ENCODE peak calls at places on chromosomes 12 and 14, in seven cellular contexts. L, K, F, I, Z, R and B are unnamed samples.

GRCh38 chr12:30624009-30624408 is 71.7 kb downstream of the IPO8 start:
- DNase-seq in L (no peak), K (no peak), F (no peak), I (no peak), Z (no peak), R (no peak), B (no peak)

GRCh38 chr14:101187816-101188570 is 284.5 kb upstream of the RTL1 start:
- DNase-seq in L (no peak), K (no peak), F (no peak), I (peak; percentile 18), Z (no peak), R (no peak), B (no peak)

GRCh38 chr12:3442397-3442796 is 48.6 kb upstream of the PRMT8 start:
- DNase-seq in L (no peak), K (no peak), F (no peak), I (no peak), Z (no peak), R (no peak), B (no peak)

GRCh38 chr14:55965851-55966250 is 152.4 kb upstream of the PELI2 start:
- DNase-seq in L (no peak), K (no peak), F (no peak), I (no peak), Z (no peak), R (no peak), B (no peak)

GRCh38 chr12:51622564-51622963 is 31.5 kb downstream of the SCN8A start:
- DNase-seq in L (no peak), K (no peak), F (no peak), I (no peak), Z (no peak), R (peak; percentile 80), B (no peak)

GRCh38 chr12:21073822-21074460 is 57.1 kb upstream of the SLCO1B1 start:
- DNase-seq in L (no peak), K (no peak), F (no peak), I (peak; percentile 5), Z (no peak), R (peak; percentile 46), B (no peak)

GRCh38 chr14:104888489-104889373 is 23.7 kb downstream of the CEP170B start:
- DNase-seq in L (no peak), K (no peak), F (no peak), I (no peak), Z (peak; percentile 1), R (no peak), B (no peak)

GRCh38 chr12:95874452-95874851 is 15.7 kb downstream of the SNRPF start:
- DNase-seq in L (no peak), K (no peak), F (no peak), I (peak; percentile 52), Z (no peak), R (no peak), B (no peak)

GRCh38 chr12:45730842-45731336 is 1.4 kb downstream of the ARID2 start:
- DNase-seq in L (peak; percentile 2), K (no peak), F (peak; percentile 36), I (no peak), Z (peak; percentile 16), R (peak; percentile 52), B (peak; percentile 33)

GRCh38 chr14:100617715-100618693 is 30.8 kb upstream of the BEGAIN start:
- DNase-seq in L (no peak), K (no peak), F (no peak), I (no peak), Z (no peak), R (peak; percentile 21), B (no peak)

DNA sequence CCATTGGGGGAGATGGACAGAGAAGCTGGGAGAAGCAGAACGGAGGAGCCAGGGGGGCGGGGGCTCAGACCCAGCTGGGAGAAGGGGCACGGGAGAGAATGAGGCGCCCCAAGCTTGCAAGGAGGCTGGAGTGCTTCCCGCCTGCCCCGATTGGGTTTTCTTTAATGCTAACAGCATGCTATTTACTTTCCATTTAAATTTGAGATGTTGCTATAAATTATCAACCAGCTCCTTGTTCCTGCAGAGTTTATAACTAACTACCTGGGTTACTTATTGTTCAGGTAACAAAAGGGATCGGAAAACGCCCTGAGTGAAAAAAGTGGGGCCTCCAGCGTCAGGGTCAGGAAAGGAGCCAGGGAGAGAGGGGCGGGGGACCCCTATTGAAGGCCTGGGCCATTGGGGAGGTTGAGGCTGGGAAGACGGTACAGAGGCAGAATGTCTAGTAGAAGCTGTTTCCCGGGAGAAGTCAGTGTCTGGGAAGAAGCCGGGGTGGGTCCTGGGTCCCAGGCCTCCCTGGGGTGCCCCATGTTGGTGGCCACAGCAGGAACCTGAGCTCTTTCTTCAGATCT is 2.5 kb downstream of the HNF1A start:
- DNase-seq in L (no peak), K (no peak), F (no peak), I (peak; percentile 24), Z (peak; percentile 33), R (no peak), B (no peak)
- H3K4me3 ChIP-seq in L (no peak overlapping the region), K (no peak overlapping the region), F (no peak overlapping the region), I (no peak overlapping the region), Z (peak overlapping the region; percentile 42), R (no peak overlapping the region), B (no peak overlapping the region)

GRCh38 chr14:81096656-81097055 is 124.1 kb downstream of the GTF2A1 start:
- DNase-seq in L (no peak), K (no peak), F (no peak), I (no peak), Z (no peak), R (no peak), B (no peak)

GRCh38 chr14:81095539-81095938 is 125.2 kb downstream of the GTF2A1 start:
- DNase-seq in L (no peak), K (no peak), F (no peak), I (no peak), Z (no peak), R (no peak), B (no peak)

GRCh38 chr14:81087230-81087629 is 131.8 kb downstream of the TSHR start:
- DNase-seq in L (no peak), K (no peak), F (no peak), I (no peak), Z (no peak), R (no peak), B (no peak)

GRCh38 chr14:81091139-81091538 is 129.6 kb downstream of the GTF2A1 start:
- DNase-seq in L (no peak), K (no peak), F (no peak), I (no peak), Z (no peak), R (no peak), B (no peak)
- H3K4me1 ChIP-seq in L (no peaks in the 10 kb centered on the region), K (no peaks in the 10 kb centered on the region), F (no peaks in the 10 kb centered on the region), I (no peaks in the 10 kb centered on the region), Z (no peaks in the 10 kb centered on the region), R (no peaks in the 10 kb centered on the region), B (no peaks in the 10 kb centered on the region)

GRCh38 chr14:97707603-97708002 is 910.4 kb downstream of the VRK1 start:
- DNase-seq in L (no peak), K (no peak), F (no peak), I (no peak), Z (no peak), R (no peak), B (no peak)
- H3K27ac ChIP-seq in L (no peak overlapping the region), K (no peak overlapping the region), F (peak overlapping the region; percentile 64), I (no peak overlapping the region), Z (no peak overlapping the region), R (no peak overlapping the region), B (no peak overlapping the region)

DNA sequence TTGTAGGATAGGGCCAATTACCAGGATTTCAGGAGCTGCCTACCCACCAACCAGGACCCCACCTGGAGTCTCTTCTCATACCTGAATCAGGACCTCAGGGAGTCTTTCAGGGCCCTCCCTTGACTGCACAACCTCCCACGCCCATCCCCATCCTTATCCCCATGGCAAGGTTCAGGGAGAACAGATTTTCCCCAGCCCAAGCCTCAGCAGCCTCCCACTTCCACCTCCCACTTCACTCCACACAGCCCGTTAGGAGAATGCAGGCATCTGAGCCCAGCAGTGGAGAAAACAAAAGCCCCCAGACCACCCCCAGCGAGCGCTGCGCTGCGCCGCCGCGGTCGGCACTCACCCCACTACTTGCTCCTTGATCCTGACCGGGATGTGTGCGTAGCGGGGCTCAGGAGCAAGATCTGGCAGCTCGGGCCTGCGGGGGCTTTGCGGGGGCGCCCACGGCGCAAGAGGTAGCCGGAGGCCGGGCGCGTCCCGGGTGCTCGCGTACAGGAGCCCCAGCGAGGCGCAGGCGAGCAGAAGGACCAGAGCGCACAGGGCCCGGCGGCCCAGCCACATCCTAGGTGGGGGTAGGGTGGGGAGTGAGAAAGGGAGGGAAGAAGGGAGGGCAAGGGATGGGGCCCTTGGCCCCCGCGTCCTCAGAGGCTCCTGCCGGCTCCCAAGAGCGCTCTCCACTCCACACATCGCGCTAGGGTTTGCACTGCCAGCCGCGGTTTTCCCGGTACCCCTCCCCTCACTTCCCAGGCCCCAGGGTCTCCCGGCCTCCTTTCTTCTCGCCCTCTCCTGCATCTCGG is 1.2 kb downstream of the B4GALNT1 start:
- DNase-seq in L (no peak), K (no peak), F (no peak), I (peak; percentile 47), Z (no peak), R (no peak), B (no peak)
- H3K4me3 ChIP-seq in L (peak overlapping the region; percentile 17), K (peak overlapping the region; percentile 77), F (no peak overlapping the region), I (peak overlapping the region; percentile 74), Z (no peak overlapping the region), R (peak overlapping the region; percentile 80), B (peak overlapping the region; percentile 37)

DNA sequence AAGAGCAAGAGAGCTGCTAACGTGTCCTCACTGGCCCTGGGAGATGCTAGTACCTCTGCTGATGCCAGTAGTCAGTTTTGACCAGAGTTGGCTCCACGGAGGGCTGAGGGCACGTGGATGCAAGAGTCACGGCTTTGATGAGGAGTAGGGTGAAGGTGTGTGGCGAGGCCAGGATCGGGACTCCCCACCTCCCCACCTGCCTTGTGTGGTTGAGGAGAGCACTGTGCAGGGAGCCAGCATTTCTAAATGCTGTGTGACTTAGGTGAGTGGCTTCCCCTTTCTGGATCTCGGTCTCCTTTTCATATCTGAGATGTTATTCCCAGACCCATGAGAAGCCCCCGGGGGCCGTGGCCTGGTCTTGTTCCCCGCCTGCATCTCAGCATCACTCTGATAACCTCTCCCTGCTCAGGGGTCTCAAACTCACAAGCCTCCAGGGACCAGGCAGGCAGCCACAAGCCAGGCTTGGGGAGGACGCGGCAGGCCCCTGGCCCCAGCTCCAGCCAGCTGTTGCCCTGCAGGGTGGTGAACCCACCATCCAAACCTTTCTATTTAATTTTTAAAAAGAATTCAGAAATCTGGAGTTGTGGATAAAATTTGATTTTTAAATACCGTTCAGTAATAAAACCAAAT is 32.1 kb downstream of the MVK start:
- DNase-seq in L (no peak), K (no peak), F (no peak), I (no peak), Z (no peak), R (no peak), B (no peak)
- H3K4me1 ChIP-seq in L (no peaks in the 10 kb centered on the region), K (peaks cover 8% of the 10 kb centered on the region), F (no peaks in the 10 kb centered on the region), I (peaks cover 6% of the 10 kb centered on the region), Z (peaks cover 5% of the 10 kb centered on the region), R (no peaks in the 10 kb centered on the region), B (no peaks in the 10 kb centered on the region)

DNA sequence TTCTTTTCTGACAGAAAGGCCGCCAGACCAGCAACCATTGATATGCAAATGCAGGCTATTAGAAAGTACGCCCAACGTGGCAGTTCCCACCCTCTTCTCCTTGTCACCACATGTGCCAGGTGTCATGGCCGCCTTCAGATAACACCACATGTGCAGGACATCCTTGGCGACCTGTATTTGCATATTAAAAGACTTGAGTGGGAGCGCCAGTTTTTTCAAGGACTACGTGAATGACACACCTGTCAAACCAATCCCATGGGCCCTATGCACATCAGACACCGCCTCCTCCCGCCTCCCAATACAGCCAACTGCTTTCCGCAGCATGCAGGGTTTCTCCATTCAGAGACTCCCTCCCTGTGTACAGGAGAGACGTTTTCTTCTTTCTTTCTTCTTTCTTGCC is 318.6 kb upstream of the FAR2 start:
- DNase-seq in L (no peak), K (no peak), F (no peak), I (peak; percentile 63), Z (no peak), R (no peak), B (no peak)
- H3K27ac ChIP-seq in L (no peak overlapping the region), K (no peak overlapping the region), F (no peak overlapping the region), I (no peak overlapping the region), Z (no peak overlapping the region), R (no peak overlapping the region), B (no peak overlapping the region)